ENCODE peak calls at places on chromosome 1, in four cellular contexts. I is AG04450, G is mesendoderm, Q is keratinocyte. M is an unnamed sample.

GRCh38 chr1:228340686-228341449 is 65.8 kb downstream of the TRIM11 start:
- DNase-seq in I (no peak), G (peak; percentile 10), Q (no peak), M (no peak)

GRCh38 chr1:8040586-8040985 is 14.5 kb upstream of the ERRFI1 start:
- DNase-seq in I (peak; percentile 95), G (no peak), Q (no peak), M (no peak)

GRCh38 chr1:203911806-203912205 is 50.4 kb downstream of the SNRPE start:
- DNase-seq in I (no peak), G (no peak), Q (no peak), M (no peak)

GRCh38 chr1:12488666-12489354 is 129.2 kb downstream of the DHRS3 start:
- DNase-seq in I (no peak), G (peak; percentile 59), Q (peak; percentile 54), M (no peak)

GRCh38 chr1:172581273-172581672 is 48.3 kb downstream of the SUCO start:
- DNase-seq in I (no peak), G (peak; percentile 26), Q (no peak), M (no peak)

GRCh38 chr1:30386145-30386926 is 337.0 kb downstream of the MATN1 start:
- DNase-seq in I (no peak), G (no peak), Q (no peak), M (no peak)

GRCh38 chr1:193685986-193686385 is 499.6 kb upstream of the B3GALT2 start:
- DNase-seq in I (no peak), G (no peak), Q (no peak), M (no peak)

GRCh38 chr1:53645690-53646078 is 93.3 kb downstream of the GLIS1 start:
- DNase-seq in I (no peak), G (no peak), Q (no peak), M (no peak)

GRCh38 chr1:49163041-49163440 is 386.4 kb upstream of the BEND5 start:
- DNase-seq in I (no peak), G (no peak), Q (peak; percentile 71), M (no peak)

GRCh38 chr1:227899820-227900449 is 47.8 kb downstream of the WNT9A start:
- DNase-seq in I (no peak), G (no peak), Q (no peak), M (no peak)

GRCh38 chr1:119372493-119373086 is 4.0 kb downstream of the HAO2 start:
- DNase-seq in I (no peak), G (peak; percentile 93), Q (no peak), M (no peak)

GRCh38 chr1:166069390-166069789 is 97.4 kb downstream of the FAM78B start:
- DNase-seq in I (no peak), G (peak; percentile 26), Q (no peak), M (no peak)

GRCh38 chr1:193674292-193674944 is 488.0 kb upstream of the B3GALT2 start:
- DNase-seq in I (no peak), G (no peak), Q (no peak), M (no peak)

GRCh38 chr1:38117444-38117887 is 70.9 kb upstream of the POU3F1 start:
- DNase-seq in I (no peak), G (no peak), Q (peak; percentile 90), M (no peak)

GRCh38 chr1:84122780-84123382 is 21.2 kb upstream of the PRKACB start:
- DNase-seq in I (no peak), G (peak; percentile 51), Q (no peak), M (peak; percentile 44)

GRCh38 chr1:20212685-20213331 is 26.5 kb upstream of the PLA2G2C start:
- DNase-seq in I (peak; percentile 18), G (peak; percentile 91), Q (no peak), M (peak; percentile 28)

GRCh38 chr1:167935252-167936067 is 1.0 kb upstream of the DCAF6 start:
- DNase-seq in I (no peak), G (peak; percentile 82), Q (no peak), M (peak; percentile 10)

GRCh38 chr1:229148041-229148671 is 122.8 kb upstream of the RAB4A start:
- DNase-seq in I (no peak), G (peak; percentile 82), Q (no peak), M (no peak)

GRCh38 chr1:155081472-155082300 is 3.0 kb downstream of the EFNA3 start:
- DNase-seq in I (no peak), G (no peak), Q (no peak), M (peak; percentile 28)

GRCh38 chr1:183731151-183731550 is 73.8 kb upstream of the RGL1 start:
- DNase-seq in I (no peak), G (no peak), Q (no peak), M (no peak)

DNA sequence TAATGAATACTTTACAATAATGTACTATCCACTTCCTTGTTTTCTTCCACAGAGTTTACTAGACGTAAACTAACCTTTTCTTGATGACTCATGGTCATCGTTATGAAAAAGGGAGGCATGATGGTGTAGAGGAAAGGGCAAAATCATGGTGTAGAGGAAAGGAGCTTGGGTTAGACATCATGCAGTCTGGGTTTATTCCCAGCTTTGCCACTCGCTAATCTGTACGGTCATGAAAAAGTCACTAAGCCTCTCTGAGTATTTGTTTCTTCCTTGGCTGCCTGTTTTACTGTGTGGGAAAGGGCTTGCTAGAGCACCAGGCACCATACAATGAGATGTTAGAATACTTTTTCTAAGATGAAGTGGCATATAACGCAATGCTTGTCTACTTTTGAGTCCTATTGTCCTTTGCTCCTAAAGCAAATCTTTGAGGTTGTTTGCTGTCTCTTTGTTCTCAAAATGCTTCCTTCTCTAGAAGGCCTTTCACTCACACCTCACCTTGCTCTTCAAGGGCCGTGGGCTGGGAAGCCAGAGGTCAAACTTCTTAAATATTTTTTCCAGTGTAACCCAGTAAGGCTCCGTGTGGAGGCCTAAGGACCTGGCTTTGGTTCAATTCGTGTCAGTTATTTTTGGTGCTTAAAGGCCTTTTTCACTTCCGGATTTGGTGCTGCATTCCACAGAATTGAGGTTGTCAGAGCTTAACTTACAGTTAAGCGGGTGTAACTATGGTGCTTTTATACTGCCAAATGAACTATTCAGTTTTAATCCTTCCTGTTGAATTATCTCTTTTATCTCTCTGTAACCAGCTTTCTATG is 9.9 kb upstream of the ETV3 start:
- DNase-seq in I (no peak), G (no peak), Q (no peak), M (no peak)
- H3K27ac ChIP-seq in I (peak overlapping the region; percentile 3), G (no peak overlapping the region), Q (no peak overlapping the region), M (no peak overlapping the region)

GRCh38 chr1:116481934-116482333 is 88.9 kb downstream of the CD58 start:
- DNase-seq in I (no peak), G (no peak), Q (no peak), M (no peak)
- H3K27ac ChIP-seq in I (no peak overlapping the region), G (no peak overlapping the region), Q (no peak overlapping the region), M (no peak overlapping the region)

GRCh38 chr1:3187415-3188149 is 118.6 kb downstream of the PRDM16 start:
- DNase-seq in I (no peak), G (no peak), Q (no peak), M (no peak)

GRCh38 chr1:3184666-3185065 is 115.7 kb downstream of the PRDM16 start:
- DNase-seq in I (no peak), G (no peak), Q (no peak), M (no peak)

GRCh38 chr1:3188150-3188971 is 119.4 kb downstream of the PRDM16 start:
- DNase-seq in I (no peak), G (no peak), Q (no peak), M (no peak)

GRCh38 chr1:3185896-3186525 is 117.0 kb downstream of the PRDM16 start:
- DNase-seq in I (no peak), G (no peak), Q (no peak), M (no peak)

GRCh38 chr1:3186526-3186921 is 117.5 kb downstream of the PRDM16 start:
- DNase-seq in I (peak; percentile 10), G (peak; percentile 61), Q (no peak), M (no peak)
- H3K27ac ChIP-seq in I (no peak overlapping the region), G (no peak overlapping the region), Q (no peak overlapping the region), M (no peak overlapping the region)

GRCh38 chr1:238660849-238661248 is 725.5 kb upstream of the CHRM3 start:
- DNase-seq in I (no peak), G (no peak), Q (no peak), M (no peak)
- H3K27ac ChIP-seq in I (no peak overlapping the region), G (no peak overlapping the region), Q (no peak overlapping the region), M (no peak overlapping the region)

M was measured in CD4-positive, CD25-positive, alpha-beta regulatory T cell.